ENCODE peak calls at places on chromosomes 13 and 19, in five cellular contexts. Y is WTC11; E is activated T-cell treated with anti-CD3 and anti-CD28 coated beads, Interleukin-2, amount 50 U/mL, for 72 hours; P is A172; K is T-helper 2 cell treated with Interferon-gamma antibody and Interleukin-4, amounts not matched to agents 5 μg/mL and 100 μg/mL, for 36 hours. Z is an unnamed sample.

GRCh38 chr19:5369962-5370367 is 29.4 kb upstream of the PTPRS start:
- DNase-seq in E (peak), K (peak), Y (peak), P (no peak), Z (peak)

GRCh38 chr13:25085125-25085742 is 10.7 kb upstream of the PABPC3 start:
- DNase-seq in K (no peak), P (peak), E (peak), Y (peak), Z (peak)

GRCh38 chr19:49188626-49189200 is 31.1 kb downstream of the TRPM4 start:
- DNase-seq in Y (no peak), K (no peak), P (no peak), E (no peak), Z (no peak)

GRCh38 chr13:40565282-40566148 is 100.9 kb downstream of the FOXO1 start:
- DNase-seq in P (no peak), K (no peak), Y (no peak), E (peak), Z (no peak)

GRCh38 chr19:57192993-57193392 is 1.7 kb downstream of the ZNF264 start:
- DNase-seq in Y (no peak), K (no peak), E (no peak), P (no peak), Z (no peak)

GRCh38 chr19:29269641-29270040 is 56.7 kb upstream of the UQCRFS1 start:
- DNase-seq in E (no peak), P (no peak), Y (no peak), K (no peak), Z (no peak)

GRCh38 chr13:26946675-26947342 is 186.2 kb upstream of the GPR12 start:
- DNase-seq in P (peak), E (no peak), K (no peak), Y (no peak), Z (no peak)

GRCh38 chr13:61463027-61463426 is 47.4 kb upstream of the PCDH20 start:
- DNase-seq in E (no peak), K (no peak), P (no peak), Y (no peak), Z (no peak)

GRCh38 chr19:49696115-49696514 is 5.2 kb downstream of the CPT1C start:
- DNase-seq in K (no peak), E (no peak), Y (no peak), P (no peak), Z (no peak)

GRCh38 chr13:44764334-44764733 is 188.2 kb upstream of the TSC22D1 start:
- DNase-seq in E (no peak), K (no peak), Y (no peak), P (no peak), Z (no peak)

GRCh38 chr19:16285769-16286564 is 38.7 kb upstream of the KLF2 start:
- DNase-seq in Y (no peak), P (no peak), E (no peak), K (no peak), Z (no peak)

GRCh38 chr13:48782429-48782840 is 128.7 kb downstream of the CYSLTR2 start:
- DNase-seq in Y (no peak), E (no peak), P (no peak), K (no peak), Z (no peak)

GRCh38 chr19:36489920-36490415 is 607 bp upstream of the ZNF566 start:
- DNase-seq in E (peak), K (peak), P (no peak), Y (peak), Z (peak)

GRCh38 chr13:54241719-54242118 is 1213.1 kb downstream of the OLFM4 start:
- DNase-seq in P (no peak), E (no peak), K (no peak), Y (no peak), Z (peak)

GRCh38 chr13:52849727-52850395 is 1.4 kb upstream of the PCDH8 start:
- DNase-seq in E (no peak), K (no peak), P (no peak), Y (peak), Z (no peak)

GRCh38 chr19:28980236-28980868 is 232.6 kb downstream of the UQCRFS1 start:
- DNase-seq in Y (peak), E (no peak), K (no peak), P (no peak), Z (no peak)

GRCh38 chr13:100636004-100636403 is 38.6 kb downstream of the TMTC4 start:
- DNase-seq in K (no peak), Y (no peak), P (no peak), E (no peak), Z (no peak)

GRCh38 chr13:75901509-75901908 is 265.4 kb downstream of the LMO7 start:
- DNase-seq in K (no peak), P (no peak), E (no peak), Y (no peak), Z (no peak)